ENCODE peak calls at places on chromosome 5, in five cellular contexts. E is GDM1, S is H4, B is NCI-H2081, N is GM04503. X is an unnamed sample.

GRCh38 chr5:76264681-76265080 is 138.4 kb upstream of the IQGAP2 start:
- DNase-seq in E (no peak), S (no peak), B (no peak), N (no peak), X (no peak)

GRCh38 chr5:68479524-68479923 is 264.0 kb downstream of the PIK3R1 start:
- DNase-seq in E (no peak), S (no peak), B (no peak), N (no peak), X (no peak)

GRCh38 chr5:135632806-135633205 is 54.0 kb upstream of the CXCL14 start:
- DNase-seq in E (no peak), S (no peak), B (no peak), N (no peak), X (no peak)

GRCh38 chr5:157343842-157344790 is 78.2 kb downstream of the CYFIP2 start:
- DNase-seq in E (no peak), S (no peak), B (no peak), N (peak), X (no peak)

GRCh38 chr5:179257190-179257741 is 88.0 kb downstream of the ADAMTS2 start:
- DNase-seq in E (no peak), S (no peak), B (no peak), N (no peak), X (no peak)

GRCh38 chr5:98904786-98905185 is 24.0 kb downstream of the CHD1 start:
- DNase-seq in E (no peak), S (no peak), B (no peak), N (no peak), X (no peak)

GRCh38 chr5:50553560-50553984 is 112.5 kb upstream of the EMB start:
- DNase-seq in E (no peak), S (no peak), B (no peak), N (no peak), X (no peak)

GRCh38 chr5:51378778-51379652 is 4.2 kb upstream of the ISL1 start:
- DNase-seq in E (no peak), S (peak), B (no peak), N (no peak), X (no peak)

GRCh38 chr5:74963407-74963806 is 89.0 kb downstream of the GCNT4 start:
- DNase-seq in E (no peak), S (no peak), B (no peak), N (no peak), X (no peak)